ENCODE peak calls at places on chromosomes 1 and 21, in five cellular contexts. A is cardiac muscle cell, Z is Panc1, U is prostate gland, C is K562. P is an unnamed sample.
A peak's percentile ranks its signal among the peaks of the same experiment; 100 is the strongest.

GRCh38 chr1:94741956-94742355 is 78.2 kb upstream of the SLC44A3 start:
- DNase-seq in U (no peak), C (no peak), A (no peak), Z (no peak), P (no peak)

GRCh38 chr1:220751130-220751529 is 3.0 kb downstream of the MTARC2 start:
- DNase-seq in A (no peak), U (no peak), Z (no peak), C (no peak), P (no peak)

GRCh38 chr1:22245716-22246115 is 102.8 kb upstream of the WNT4 start:
- DNase-seq in A (no peak), C (no peak), U (no peak), Z (no peak), P (no peak)

GRCh38 chr1:23747947-23748346 is 4.7 kb downstream of the ELOA start:
- DNase-seq in A (no peak), Z (no peak), U (no peak), C (no peak), P (no peak)

GRCh38 chr1:7630378-7630777 is 140.7 kb upstream of the VAMP3 start:
- DNase-seq in A (no peak), Z (no peak), U (no peak), C (no peak), P (peak; percentile 43)

GRCh38 chr1:202106340-202107284 is 16.1 kb upstream of the GPR37L1 start:
- DNase-seq in Z (no peak), U (no peak), A (no peak), C (peak; percentile 83), P (no peak)

GRCh38 chr1:37509181-37509580 is 5.4 kb downstream of the MEAF6 start:
- DNase-seq in A (peak; percentile 36), U (no peak), C (peak; percentile 37), Z (no peak), P (no peak)

GRCh38 chr1:167601442-167602380 is 28.3 kb upstream of the RCSD1 start:
- DNase-seq in Z (no peak), A (peak; percentile 40), C (peak; percentile 51), U (no peak), P (no peak)

GRCh38 chr1:229661022-229661877 is 35.2 kb downstream of the URB2 start:
- DNase-seq in Z (peak; percentile 36), U (peak; percentile 78), A (peak; percentile 79), C (peak; percentile 74), P (peak; percentile 69)

GRCh38 chr1:41716188-41717130 is 202.3 kb downstream of the HIVEP3 start:
- DNase-seq in U (no peak), C (peak; percentile 20), A (no peak), Z (no peak), P (no peak)

GRCh38 chr1:7956218-7957032 is 5.1 kb upstream of the PARK7 start:
- DNase-seq in C (no peak), Z (no peak), U (no peak), A (no peak), P (no peak)

GRCh38 chr1:112618114-112618720 is 724 bp downstream of the ST7L start:
- DNase-seq in U (no peak), Z (no peak), C (peak; percentile 58), A (peak; percentile 40), P (no peak)

GRCh38 chr1:68442822-68443556 is 6.8 kb downstream of the RPE65 start:
- DNase-seq in Z (peak; percentile 48), A (peak; percentile 66), U (no peak), C (peak; percentile 35), P (peak; percentile 50)

GRCh38 chr1:183139281-183139942 is 46.7 kb upstream of the LAMC2 start:
- DNase-seq in A (peak; percentile 55), C (no peak), Z (peak; percentile 50), U (no peak), P (no peak)

GRCh38 chr1:88731475-88731874 is 47.4 kb downstream of the PKN2 start:
- DNase-seq in C (no peak), U (peak; percentile 60), A (peak; percentile 88), Z (peak; percentile 52), P (no peak)

GRCh38 chr1:112445591-112445990 is 49.6 kb downstream of the CTTNBP2NL start:
- DNase-seq in U (no peak), Z (no peak), A (no peak), C (no peak), P (no peak)

GRCh38 chr1:16375521-16376359 is 8.7 kb downstream of the SZRD1 start:
- DNase-seq in U (no peak), Z (no peak), C (no peak), A (peak; percentile 87), P (no peak)

GRCh38 chr1:183148599-183148998 is 37.5 kb upstream of the LAMC2 start:
- DNase-seq in A (peak; percentile 50), C (no peak), Z (no peak), U (no peak), P (peak; percentile 5)

GRCh38 chr1:172266528-172267174 is 153.8 kb upstream of the C1orf105 start:
- DNase-seq in A (no peak), C (no peak), Z (no peak), U (no peak), P (no peak)

GRCh38 chr1:218439541-218440295 is 94.6 kb downstream of the TGFB2 start:
- DNase-seq in Z (no peak), A (peak; percentile 18), C (no peak), U (peak; percentile 52), P (no peak)

GRCh38 chr1:157994704-157995540 is 1.5 kb downstream of the KIRREL1 start:
- DNase-seq in A (peak; percentile 45), C (no peak), U (no peak), Z (no peak), P (no peak)

GRCh38 chr1:203914292-203914691 is 52.9 kb downstream of the SNRPE start:
- DNase-seq in Z (no peak), A (no peak), U (no peak), C (no peak), P (no peak)

DNA sequence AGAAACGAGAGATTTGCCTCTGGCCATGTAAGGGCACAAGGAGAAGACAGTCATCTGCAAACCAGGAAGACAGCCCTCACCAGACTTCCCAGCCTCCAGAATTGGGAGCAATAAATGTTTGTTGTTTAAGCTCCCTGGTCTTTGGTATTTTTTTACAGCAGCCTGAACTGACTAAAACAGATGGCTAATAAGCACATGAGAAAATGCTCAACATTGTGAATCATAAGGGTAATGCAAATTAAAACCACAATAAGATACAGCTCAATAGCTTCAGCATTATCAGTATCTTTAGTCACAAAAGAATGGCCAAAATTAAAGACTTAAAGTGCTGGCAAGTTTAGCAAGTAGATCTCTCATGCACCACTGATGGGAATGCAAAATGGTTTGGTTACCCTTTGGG is 11.7 kb downstream of the UBE2G2 start:
- DNase-seq in A (peak; percentile 40), C (no peak), U (no peak), Z (no peak), P (no peak)
- H3K4me3 ChIP-seq in A (no peak overlapping the region), C (no peak overlapping the region), U (no peak overlapping the region), Z (no peak overlapping the region), P (no peak overlapping the region)

GRCh38 chr1:92975551-92976232 is 14.4 kb upstream of the DIPK1A start:
- DNase-seq in U (no peak), A (no peak), Z (no peak), C (no peak), P (no peak)
- H3K27ac ChIP-seq in U (no peak overlapping the region), A (no peak overlapping the region), Z (no peak overlapping the region), C (no peak overlapping the region), P (no peak overlapping the region)

DNA sequence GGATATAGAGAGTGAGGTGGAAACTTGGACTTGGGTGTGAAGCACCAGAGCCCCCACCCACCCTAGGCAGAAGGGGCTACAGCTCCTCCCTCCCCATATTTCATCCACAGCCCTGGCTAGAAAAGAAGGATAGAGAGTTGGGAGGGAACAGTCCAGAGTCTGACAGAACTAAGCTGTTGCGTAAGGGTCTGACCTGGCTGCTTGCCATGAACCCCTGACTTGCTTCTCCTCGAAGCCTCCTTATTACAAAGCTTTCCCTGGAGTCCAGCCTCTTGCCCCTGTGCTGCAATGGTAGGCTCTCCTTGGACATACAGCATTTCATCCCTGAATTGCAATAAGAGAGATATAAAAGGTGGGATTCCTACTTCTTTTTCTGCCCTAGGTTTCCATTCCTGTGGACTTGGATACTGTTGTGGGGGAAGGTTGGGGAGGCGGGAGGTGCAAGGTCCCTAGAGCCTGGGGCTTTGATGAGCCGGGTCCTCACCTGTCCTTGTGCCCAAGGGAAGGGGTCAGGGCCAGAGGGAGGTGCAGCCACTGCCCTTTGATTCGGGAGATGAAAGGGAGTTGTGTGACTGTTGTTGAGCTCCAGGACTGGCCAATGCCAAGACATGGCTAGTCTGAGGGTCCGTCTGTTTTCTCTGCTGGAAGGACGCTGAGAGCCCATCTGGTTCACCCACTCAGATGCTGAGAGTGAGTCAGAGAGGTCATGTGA is 2.7 kb downstream of the RHBG start:
- DNase-seq in A (peak; percentile 91), U (no peak), C (peak; percentile 37), Z (no peak), P (no peak)
- TF ChIP-seq CTCF in A (no peak), U (no peak), C (no peak), Z (no peak), P (no peak)

GRCh38 chr1:20151906-20152598 is 12.9 kb downstream of the PLA2G2F start:
- DNase-seq in Z (peak; percentile 30), A (peak; percentile 87), U (peak; percentile 59), C (peak; percentile 88), P (peak; percentile 81)
- H3K4me3 ChIP-seq in Z (peak overlapping the region; percentile 54), A (peak overlapping the region; percentile 13), U (peak overlapping the region; percentile 29), C (peak overlapping the region; percentile 12), P (peak overlapping the region; percentile 20)

GRCh38 chr1:61341426-61341825 is 259.1 kb downstream of the NFIA start:
- DNase-seq in U (no peak), A (no peak), Z (no peak), C (no peak), P (no peak)
- H3K27ac ChIP-seq in U (no peak overlapping the region), A (no peak overlapping the region), Z (no peak overlapping the region), C (no peak overlapping the region), P (no peak overlapping the region)

GRCh38 chr1:43009274-43009673 is 50.6 kb upstream of the SLC2A1 start:
- DNase-seq in U (no peak), C (peak; percentile 53), A (no peak), Z (no peak), P (no peak)
- TF ChIP-seq CTCF in U (no peak), C (no peak), A (no peak), Z (no peak), P (no peak)

DNA sequence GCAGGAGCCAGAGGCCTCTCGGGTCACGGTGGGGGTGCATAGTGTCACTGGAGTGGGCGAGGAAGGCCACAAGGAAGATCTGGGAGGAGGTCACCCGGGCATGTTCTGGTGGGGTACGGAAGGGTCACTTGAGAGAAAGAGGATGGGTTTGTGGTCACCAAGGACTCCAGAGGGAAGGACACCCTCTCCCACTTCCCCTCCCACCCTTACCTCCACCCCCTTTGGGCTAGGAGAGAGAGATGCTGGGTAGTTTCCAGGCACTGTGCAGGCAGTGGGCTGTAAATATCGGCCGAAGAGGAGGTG is 703 bp downstream of the AMIGO1 start:
- DNase-seq in A (no peak), U (no peak), Z (no peak), C (no peak), P (no peak)
- H3K4me3 ChIP-seq in A (peak overlapping the region; percentile 72), U (peak overlapping the region; percentile 73), Z (no peak overlapping the region), C (peak overlapping the region; percentile 48), P (peak overlapping the region; percentile 90)

DNA sequence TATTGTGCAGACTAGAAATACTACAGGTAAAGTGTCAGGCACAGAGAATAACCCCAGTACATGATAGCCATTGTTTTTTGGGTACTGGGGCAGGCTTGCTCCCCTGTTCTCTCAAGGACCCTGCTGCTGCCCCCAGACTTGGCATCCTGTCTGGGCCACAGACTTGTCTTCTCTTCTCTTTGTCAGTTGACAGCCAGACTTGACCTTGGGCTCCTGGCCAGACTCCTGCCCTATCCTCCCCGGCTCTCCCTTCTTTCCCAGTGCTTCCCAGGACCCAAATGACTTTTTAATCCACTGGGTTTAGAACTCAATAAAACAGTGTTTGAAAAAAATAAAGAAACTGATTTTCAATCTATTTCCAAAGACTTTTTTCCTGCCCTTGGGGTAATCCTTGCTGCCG is 43.2 kb downstream of the ZSCAN20 start:
- DNase-seq in U (no peak), C (no peak), A (no peak), Z (no peak), P (no peak)
- H3K27ac ChIP-seq in U (no peak overlapping the region), C (no peak overlapping the region), A (no peak overlapping the region), Z (no peak overlapping the region), P (no peak overlapping the region)